ENCODE peak calls at places on chromosomes 5 and 9, in seven cellular contexts. S is tibial artery, Q is OCI-LY7, Z is cardiac muscle cell, M is mucosa of descending colon, U is astrocyte of the spinal cord, I is HFF-Myc. K is an unnamed sample.

GRCh38 chr5:143559586-143559985 is 156.1 kb upstream of the NR3C1 start:
- DNase-seq in U (no peak), M (no peak), Q (no peak), Z (no peak), S (no peak), I (no peak), K (no peak)

GRCh38 chr5:139863361-139863760 is 67.8 kb downstream of the PSD2 start:
- DNase-seq in Q (no peak), S (peak; percentile 37), M (no peak), Z (no peak), U (no peak), I (no peak), K (peak; percentile 17)

GRCh38 chr5:130580264-130580663 is 584.8 kb downstream of the HINT1 start:
- DNase-seq in Q (no peak), I (no peak), S (no peak), Z (no peak), M (no peak), U (no peak), K (no peak)

GRCh38 chr5:9513825-9514224 is 32.0 kb downstream of the SEMA5A start:
- DNase-seq in M (no peak), Q (no peak), U (peak; percentile 38), S (no peak), I (no peak), Z (peak; percentile 40), K (no peak)

GRCh38 chr5:91133183-91133582 is 249.9 kb downstream of the ARRDC3 start:
- DNase-seq in Q (no peak), S (no peak), M (no peak), I (no peak), U (no peak), Z (no peak), K (no peak)

GRCh38 chr9:124291801-124292396 is 34.1 kb downstream of the NEK6 start:
- DNase-seq in Q (peak; percentile 25), M (no peak), U (no peak), S (no peak), I (no peak), Z (peak; percentile 80), K (no peak)

GRCh38 chr9:91253488-91253887 is 108.2 kb downstream of the AUH start:
- DNase-seq in M (no peak), I (no peak), Z (peak; percentile 29), U (no peak), S (no peak), Q (peak; percentile 35), K (no peak)

GRCh38 chr5:137836997-137837396 is 30.7 kb upstream of the MYOT start:
- DNase-seq in I (no peak), Z (peak; percentile 27), U (peak; percentile 10), Q (no peak), M (no peak), S (no peak), K (no peak)

GRCh38 chr9:81071108-81071507 is 618.2 kb downstream of the TLE1 start:
- DNase-seq in I (no peak), Q (no peak), M (no peak), Z (no peak), U (no peak), S (no peak), K (no peak)

GRCh38 chr5:6592611-6593010 is 40.2 kb downstream of the NSUN2 start:
- DNase-seq in S (no peak), Q (no peak), M (no peak), Z (no peak), U (no peak), I (no peak), K (no peak)

GRCh38 chr5:108836492-108836891 is 88.8 kb downstream of the FER start:
- DNase-seq in S (no peak), I (no peak), M (no peak), Z (no peak), U (no peak), Q (no peak), K (no peak)

GRCh38 chr5:107744418-107745330 is 73.9 kb upstream of the EFNA5 start:
- DNase-seq in Z (no peak), Q (no peak), M (no peak), U (no peak), S (no peak), I (no peak), K (no peak)

GRCh38 chr5:5353681-5354080 is 68.8 kb upstream of the ICE1 start:
- DNase-seq in M (no peak), U (no peak), S (no peak), I (no peak), Z (no peak), Q (no peak), K (no peak)

GRCh38 chr5:178113141-178113787 is at the start of gene N4BP3:
- DNase-seq in M (peak; percentile 81), Q (peak; percentile 93), S (no peak), Z (peak; percentile 93), I (no peak), U (peak; percentile 19), K (peak; percentile 72)

GRCh38 chr5:62681117-62681850 is 102.7 kb downstream of the LRRC70 start:
- DNase-seq in S (no peak), Z (no peak), M (no peak), U (no peak), I (no peak), Q (no peak), K (no peak)

GRCh38 chr9:123168526-123168925 is 99.9 kb downstream of the STRBP start:
- DNase-seq in Q (peak; percentile 48), U (no peak), Z (peak; percentile 9), S (no peak), I (no peak), M (no peak), K (no peak)

GRCh38 chr9:118782790-118783463 is 586.3 kb downstream of the BRINP1 start:
- DNase-seq in I (no peak), U (no peak), M (no peak), Z (peak; percentile 17), S (no peak), Q (no peak), K (no peak)

GRCh38 chr5:27387535-27388073 is 349.2 kb upstream of the CDH9 start:
- DNase-seq in U (no peak), Z (no peak), I (no peak), S (no peak), M (no peak), Q (no peak), K (no peak)

GRCh38 chr5:109045710-109046109 is 298.0 kb downstream of the FER start:
- DNase-seq in M (no peak), U (no peak), S (no peak), I (no peak), Z (no peak), Q (no peak), K (no peak)

GRCh38 chr9:16202913-16203734 is 650.3 kb downstream of the CCDC171 start:
- DNase-seq in Z (no peak), I (peak; percentile 58), U (peak; percentile 92), Q (no peak), S (no peak), M (no peak), K (no peak)

DNA sequence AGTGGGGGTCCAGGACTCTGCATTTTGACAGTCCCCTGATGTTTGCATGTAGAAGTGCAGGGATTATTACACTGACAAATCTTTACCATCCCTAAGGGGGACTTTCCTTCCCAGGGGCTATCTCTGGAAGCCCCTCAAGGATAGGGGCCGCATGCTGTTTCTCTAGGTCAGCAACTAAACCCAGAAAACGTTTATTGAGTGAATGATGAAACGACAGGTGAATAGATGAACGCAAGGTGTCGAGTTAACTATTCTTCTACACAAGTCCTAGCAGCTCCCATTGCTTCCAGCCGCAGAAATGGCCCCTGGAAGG is 281 bp upstream of the HSD17B4 start:
- DNase-seq in Z (no peak), I (no peak), S (no peak), U (no peak), M (no peak), Q (no peak), K (no peak)
- H3K4me3 ChIP-seq in Z (peak overlapping the region; percentile 76), I (peak overlapping the region; percentile 83), S (peak overlapping the region; percentile 80), U (peak overlapping the region; percentile 70), M (peak overlapping the region; percentile 58), Q (peak overlapping the region; percentile 74), K (peak overlapping the region; percentile 71)

DNA sequence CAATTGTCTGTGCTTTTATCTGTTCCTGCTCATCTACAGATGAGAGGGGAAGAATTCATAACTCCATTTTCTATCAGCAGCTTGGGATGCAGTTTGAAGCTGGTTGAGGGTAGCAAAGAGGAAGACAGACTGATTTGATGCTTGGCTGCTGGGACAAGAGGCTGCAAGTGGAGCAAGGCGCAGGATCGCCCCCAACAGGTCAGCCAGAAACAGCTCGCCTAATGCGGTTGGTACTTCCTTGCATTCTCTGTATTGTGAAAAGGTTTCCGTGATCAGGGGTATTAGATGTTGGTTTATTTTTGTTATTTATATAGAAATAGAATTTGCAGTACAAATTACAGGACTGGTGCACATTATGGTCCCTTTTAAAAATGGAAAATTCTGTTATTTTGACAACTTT is 40.6 kb downstream of the ZNF883 start:
- DNase-seq in M (no peak), S (no peak), Z (peak; percentile 33), I (no peak), U (peak; percentile 2), Q (peak; percentile 39), K (no peak)
- TF ChIP-seq CTCF in M (peak; percentile 10), S (no peak), Z (peak; percentile 26), I (peak; percentile 36), U (peak; percentile 17), Q (peak; percentile 75), K (no peak)

GRCh38 chr5:92552206-92553160 is 1028.5 kb downstream of the NR2F1-AS1 start:
- DNase-seq in Q (no peak), S (no peak), U (peak; percentile 99), M (no peak), I (peak; percentile 90), Z (no peak), K (no peak)
- H3K4me3 ChIP-seq in Q (no peak overlapping the region), S (no peak overlapping the region), U (no peak overlapping the region), M (no peak overlapping the region), I (no peak overlapping the region), Z (no peak overlapping the region), K (no peak overlapping the region)

GRCh38 chr9:133593587-133593986 is 15.6 kb downstream of the FAM163B start:
- DNase-seq in M (no peak), Z (no peak), I (no peak), Q (no peak), U (no peak), S (no peak), K (no peak)
- TF ChIP-seq CTCF in M (no peak), Z (no peak), I (no peak), Q (no peak), U (no peak), S (no peak), K (no peak)